ENCODE peak calls at places on chromosomes 7 and 10, in six cellular contexts. O, X, K, E, A and I are unnamed samples. For H3K4me1, the result is how much of the 10 kb centered on the place peaks cover.

GRCh38 chr10:80924063-80924952 is 386.6 kb downstream of the SH2D4B start:
- DNase-seq in O (no peak), X (no peak), K (no peak), E (peak), A (peak), I (peak)

GRCh38 chr10:117667831-117668230 is 125.3 kb downstream of the EMX2 start:
- DNase-seq in O (no peak), X (no peak), K (no peak), E (no peak), A (no peak), I (no peak)

GRCh38 chr10:112959207-112959838 is 9.3 kb downstream of the TCF7L2 start:
- DNase-seq in O (no peak), X (no peak), K (no peak), E (no peak), A (no peak), I (no peak)

GRCh38 chr7:38382627-38383026 is 109.2 kb upstream of the TARP start:
- DNase-seq in O (no peak), X (no peak), K (no peak), E (no peak), A (no peak), I (no peak)

GRCh38 chr10:3924344-3924743 is 139.3 kb upstream of the KLF6 start:
- DNase-seq in O (no peak), X (no peak), K (no peak), E (no peak), A (no peak), I (no peak)

GRCh38 chr7:121505021-121505420 is 108.9 kb upstream of the FAM3C start:
- DNase-seq in O (no peak), X (no peak), K (no peak), E (no peak), A (no peak), I (no peak)

GRCh38 chr10:79050896-79051555 is 17.7 kb upstream of the ZMIZ1 start:
- DNase-seq in O (peak), X (peak), K (peak), E (peak), A (peak), I (no peak)

GRCh38 chr10:129719415-129719739 is 244.7 kb downstream of the EBF3 start:
- DNase-seq in O (no peak), X (no peak), K (no peak), E (no peak), A (peak), I (no peak)

GRCh38 chr7:106625678-106626301 is 35.2 kb downstream of the CCDC71L start:
- DNase-seq in O (no peak), X (no peak), K (no peak), E (peak), A (peak), I (peak)

GRCh38 chr7:48170506-48170905 is 752 bp upstream of the ABCA13 start:
- DNase-seq in O (no peak), X (no peak), K (no peak), E (no peak), A (no peak), I (no peak)

GRCh38 chr7:151433721-151434400 is 6.1 kb downstream of the CRYGN start:
- DNase-seq in O (no peak), X (no peak), K (peak), E (no peak), A (no peak), I (no peak)

GRCh38 chr7:44056681-44057080 is 8.7 kb downstream of the PGAM2 start:
- DNase-seq in O (peak), X (peak), K (peak), E (peak), A (no peak), I (peak)

GRCh38 chr10:71132321-71132810 is 80.0 kb upstream of the UNC5B start:
- DNase-seq in O (no peak), X (no peak), K (no peak), E (no peak), A (no peak), I (no peak)

GRCh38 chr7:20280475-20281351 is 50.0 kb upstream of the ITGB8 start:
- DNase-seq in O (no peak), X (no peak), K (no peak), E (no peak), A (no peak), I (no peak)

GRCh38 chr10:126905776-126906703 is 812 bp downstream of the DOCK1 start:
- DNase-seq in O (peak), X (no peak), K (peak), E (peak), A (peak), I (peak)

GRCh38 chr7:30789334-30789711 is 18.1 kb downstream of the MINDY4 start:
- DNase-seq in O (no peak), X (no peak), K (no peak), E (no peak), A (no peak), I (no peak)

GRCh38 chr7:4794591-4795350 is 19.3 kb downstream of the AP5Z1 start:
- DNase-seq in O (no peak), X (peak), K (no peak), E (no peak), A (no peak), I (no peak)

GRCh38 chr7:163971-164881 is 28.1 kb upstream of the FAM20C start:
- DNase-seq in O (no peak), X (peak), K (peak), E (peak), A (peak), I (no peak)

GRCh38 chr10:32943854-32944661 is 14.0 kb downstream of the ITGB1 start:
- DNase-seq in O (peak), X (no peak), K (peak), E (no peak), A (peak), I (peak)

GRCh38 chr10:21010615-21011014 is 113.5 kb upstream of the NEBL start:
- DNase-seq in O (no peak), X (no peak), K (no peak), E (no peak), A (no peak), I (no peak)

GRCh38 chr7:81284576-81284975 is 365.7 kb upstream of the SEMA3C start:
- DNase-seq in O (no peak), X (no peak), K (no peak), E (no peak), A (no peak), I (no peak)

GRCh38 chr7:138000081-138000701 is 1.7 kb downstream of the CREB3L2 start:
- DNase-seq in O (peak), X (peak), K (no peak), E (peak), A (peak), I (peak)

GRCh38 chr7:6384327-6384726 is 63.4 kb downstream of the DAGLB start:
- DNase-seq in O (no peak), X (no peak), K (no peak), E (no peak), A (no peak), I (no peak)

GRCh38 chr10:13977861-13978843 is 352.6 kb downstream of the FRMD4A start:
- DNase-seq in O (no peak), X (no peak), K (no peak), E (no peak), A (no peak), I (no peak)

GRCh38 chr10:103499881-103500280 is 6.4 kb downstream of the NEURL1 start:
- DNase-seq in O (no peak), X (no peak), K (no peak), E (no peak), A (no peak), I (no peak)

GRCh38 chr10:4662576-4663161 is 163.3 kb upstream of the AKR1E2 start:
- DNase-seq in O (no peak), X (peak), K (no peak), E (peak), A (no peak), I (no peak)

GRCh38 chr10:110003524-110003885 is 4.3 kb upstream of the ADD3 start:
- DNase-seq in O (no peak), X (no peak), K (no peak), E (no peak), A (no peak), I (no peak)

GRCh38 chr7:21939136-21939857 is 6.4 kb downstream of the CDCA7L start:
- DNase-seq in O (no peak), X (no peak), K (no peak), E (no peak), A (no peak), I (no peak)

GRCh38 chr10:6059506-6059905 is 2.7 kb downstream of the IL2RA start:
- DNase-seq in O (no peak), X (no peak), K (no peak), E (no peak), A (no peak), I (no peak)

GRCh38 chr10:128022216-128023196 is 103.7 kb downstream of the MKI67 start:
- DNase-seq in O (no peak), X (no peak), K (no peak), E (no peak), A (no peak), I (no peak)

GRCh38 chr7:121531175-121532070 is 135.3 kb upstream of the FAM3C start:
- DNase-seq in O (no peak), X (no peak), K (no peak), E (no peak), A (no peak), I (no peak)

GRCh38 chr7:31020652-31021051 is 31.5 kb upstream of the ADCYAP1R1 start:
- DNase-seq in O (no peak), X (no peak), K (no peak), E (no peak), A (no peak), I (no peak)

GRCh38 chr7:73342645-73343044 is 14.7 kb downstream of the FKBP6 start:
- DNase-seq in O (no peak), X (no peak), K (no peak), E (no peak), A (no peak), I (no peak)

GRCh38 chr10:120121768-120122167 is 229.2 kb downstream of the SEC23IP start:
- DNase-seq in O (no peak), X (no peak), K (no peak), E (no peak), A (no peak), I (no peak)

GRCh38 chr10:125708971-125709503 is 10.5 kb upstream of the EDRF1 start:
- DNase-seq in O (no peak), X (no peak), K (no peak), E (no peak), A (no peak), I (no peak)

DNA sequence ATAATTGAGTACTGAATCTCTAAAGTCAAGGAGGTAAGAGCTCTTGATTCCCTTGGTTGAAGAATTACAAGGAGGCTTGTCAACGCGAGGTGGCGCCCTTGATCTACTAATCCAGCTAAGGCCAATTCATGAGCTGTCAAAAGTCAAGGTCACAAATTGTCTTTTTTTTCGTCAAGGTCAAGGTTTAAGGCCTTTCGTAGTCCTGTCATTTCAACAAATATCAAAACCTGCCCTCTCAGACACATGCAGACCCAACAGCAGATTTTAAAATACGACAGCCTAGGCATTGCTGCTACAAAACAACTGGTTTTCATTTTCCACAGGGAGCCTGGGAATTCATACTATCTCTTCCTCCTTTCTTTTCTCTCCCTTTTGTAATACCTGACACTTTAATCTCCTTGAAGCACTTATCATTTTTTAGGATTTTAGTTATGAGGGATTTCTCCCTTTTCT is 3.6 kb downstream of the HOXA13 start:
- DNase-seq in O (peak), X (peak), K (peak), E (peak), A (peak), I (peak)
- H3K4me3 ChIP-seq in O (no peak), X (no peak), K (no peak), E (no peak), A (peak), I (peak)

GRCh38 chr10:72173635-72174296 is 42.0 kb upstream of the ANAPC16 start:
- DNase-seq in O (no peak), X (no peak), K (no peak), E (no peak), A (no peak), I (no peak)

GRCh38 chr10:72176701-72177100 is 39.1 kb upstream of the ANAPC16 start:
- DNase-seq in O (peak), X (no peak), K (no peak), E (peak), A (no peak), I (no peak)

GRCh38 chr10:72173267-72173634 is 42.6 kb upstream of the ANAPC16 start:
- DNase-seq in O (no peak), X (no peak), K (no peak), E (no peak), A (no peak), I (no peak)

GRCh38 chr10:72175166-72175565 is 40.6 kb upstream of the ANAPC16 start:
- DNase-seq in O (no peak), X (no peak), K (no peak), E (no peak), A (no peak), I (no peak)

GRCh38 chr10:72174297-72174662 is 41.5 kb upstream of the ANAPC16 start:
- DNase-seq in O (no peak), X (no peak), K (no peak), E (no peak), A (no peak), I (no peak)
- H3K4me1 ChIP-seq in O (half or more), X (under half), K (under half), E (under half), A (under half), I (under half)

GRCh38 chr10:73971636-73972354 is 26.1 kb upstream of the VCL start:
- DNase-seq in O (no peak), X (no peak), K (no peak), E (no peak), A (no peak), I (no peak)

GRCh38 chr10:73970845-73971244 is 27.1 kb upstream of the VCL start:
- DNase-seq in O (no peak), X (no peak), K (no peak), E (no peak), A (no peak), I (no peak)

GRCh38 chr10:73975388-73975787 is 22.5 kb upstream of the VCL start:
- DNase-seq in O (no peak), X (no peak), K (no peak), E (no peak), A (no peak), I (no peak)

GRCh38 chr10:73973427-73973826 is 24.5 kb upstream of the VCL start:
- DNase-seq in O (no peak), X (no peak), K (no peak), E (no peak), A (no peak), I (no peak)

GRCh38 chr10:73974309-73974946 is 23.5 kb upstream of the VCL start:
- DNase-seq in O (no peak), X (no peak), K (no peak), E (no peak), A (no peak), I (no peak)
- H3K27ac ChIP-seq in O (no peak), X (no peak), K (no peak), E (no peak), A (no peak), I (no peak)

GRCh38 chr7:28573059-28573553 is 160.8 kb downstream of the CREB5 start:
- DNase-seq in O (peak), X (no peak), K (no peak), E (peak), A (peak), I (peak)

GRCh38 chr7:28570113-28570969 is 158.0 kb downstream of the CREB5 start:
- DNase-seq in O (no peak), X (no peak), K (no peak), E (no peak), A (no peak), I (no peak)

GRCh38 chr7:28570970-28571288 is 158.6 kb downstream of the CREB5 start:
- DNase-seq in O (no peak), X (no peak), K (no peak), E (no peak), A (no peak), I (no peak)

GRCh38 chr7:28572321-28573058 is 160.2 kb downstream of the CREB5 start:
- DNase-seq in O (no peak), X (no peak), K (no peak), E (no peak), A (peak), I (no peak)

GRCh38 chr7:28571405-28571804 is 159.1 kb downstream of the CREB5 start:
- DNase-seq in O (no peak), X (no peak), K (no peak), E (no peak), A (no peak), I (no peak)
- H3K4me3 ChIP-seq in O (no peak), X (no peak), K (no peak), E (no peak), A (no peak), I (no peak)

GRCh38 chr10:73865107-73865458 is 9.3 kb downstream of the CAMK2G start:
- DNase-seq in O (no peak), X (no peak), K (no peak), E (no peak), A (no peak), I (no peak)

GRCh38 chr10:73867126-73867807 is 7.1 kb downstream of the CAMK2G start:
- DNase-seq in O (no peak), X (no peak), K (no peak), E (no peak), A (no peak), I (no peak)

GRCh38 chr10:73867871-73868631 is 6.3 kb downstream of the CAMK2G start:
- DNase-seq in O (peak), X (no peak), K (no peak), E (peak), A (no peak), I (no peak)

GRCh38 chr10:73865459-73866442 is 8.6 kb downstream of the CAMK2G start:
- DNase-seq in O (peak), X (no peak), K (peak), E (peak), A (peak), I (peak)

GRCh38 chr10:73866621-73867020 is 7.7 kb downstream of the CAMK2G start:
- DNase-seq in O (no peak), X (no peak), K (no peak), E (no peak), A (no peak), I (no peak)
- H3K4me1 ChIP-seq in O (under half), X (half or more), K (under half), E (under half), A (under half), I (half or more)

GRCh38 chr7:156932006-156932405 is 17.5 kb upstream of the NOM1 start:
- DNase-seq in O (no peak), X (no peak), K (no peak), E (no peak), A (no peak), I (no peak)
- H3K27ac ChIP-seq in O (no peak), X (no peak), K (no peak), E (no peak), A (no peak), I (no peak)

DNA sequence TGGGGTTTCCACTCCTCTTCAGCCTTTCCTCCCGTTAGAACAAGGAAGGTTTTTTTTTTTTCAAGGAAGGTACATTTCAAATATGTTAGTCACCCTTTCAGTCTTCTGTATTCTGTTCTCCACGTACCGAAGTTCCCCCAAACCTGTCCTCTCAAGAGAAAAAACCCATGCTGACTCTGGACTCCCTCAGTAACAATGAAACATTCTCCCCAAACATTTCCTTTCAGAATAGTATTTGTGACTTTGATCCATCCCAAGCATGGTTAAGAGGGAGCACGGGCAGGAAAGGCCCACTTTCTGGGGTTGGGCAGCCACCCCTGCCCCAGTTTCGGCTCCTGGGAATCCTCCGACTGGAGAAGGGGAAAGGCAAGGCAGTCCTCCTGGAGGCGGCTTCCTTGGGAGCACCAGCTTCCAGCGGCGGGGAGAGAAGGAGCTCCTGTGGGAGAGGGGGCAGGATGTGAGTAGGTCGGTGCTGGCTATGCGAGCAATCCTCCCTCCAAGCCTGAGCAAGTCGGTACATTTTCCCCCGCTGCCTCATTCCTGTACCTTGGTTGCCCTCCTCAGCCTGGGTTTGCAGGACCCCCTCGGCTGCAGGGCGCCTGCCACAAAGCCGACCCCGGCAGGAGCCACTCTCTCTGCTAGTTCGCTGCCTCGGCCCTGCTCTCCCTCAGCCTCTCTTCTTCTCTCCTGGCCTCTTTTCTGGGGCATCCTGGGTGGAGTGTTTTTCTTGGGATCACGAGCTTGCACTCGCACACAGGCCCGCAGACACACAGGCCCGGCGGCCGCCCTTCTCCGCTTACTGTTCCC is 2.1 kb upstream of the HOXA1 start:
- DNase-seq in O (no peak), X (peak), K (no peak), E (no peak), A (peak), I (no peak)
- H3K4me3 ChIP-seq in O (peak), X (peak), K (peak), E (peak), A (peak), I (peak)